ENCODE peak calls at places on chromosomes 5 and 9, in four cellular contexts. A, I, J and O are unnamed samples.
A peak's percentile ranks its signal among the peaks of the same experiment; 100 is the strongest.

GRCh38 chr5:169873642-169874041 is 106.7 kb downstream of the INSYN2B start:
- DNase-seq in A (no peak), I (no peak), J (no peak), O (peak; percentile 89)

GRCh38 chr9:14542071-14542470 is 151.2 kb downstream of the ZDHHC21 start:
- DNase-seq in I (no peak), A (no peak), J (no peak), O (no peak)

GRCh38 chr5:123429221-123429954 is 6.2 kb upstream of the CEP120 start:
- DNase-seq in I (no peak), J (no peak), A (no peak), O (no peak)

GRCh38 chr5:66633754-66634153 is 37.6 kb downstream of the MAST4 start:
- DNase-seq in A (no peak), I (no peak), J (no peak), O (no peak)

GRCh38 chr5:73448451-73449136 is at the start of gene FOXD1:
- DNase-seq in I (no peak), J (peak; percentile 78), A (no peak), O (no peak)

GRCh38 chr5:84724683-84725082 is 340.0 kb upstream of the EDIL3 start:
- DNase-seq in J (no peak), A (no peak), I (no peak), O (no peak)

GRCh38 chr5:119221330-119221729 is 134.5 kb upstream of the TNFAIP8 start:
- DNase-seq in A (no peak), J (no peak), I (no peak), O (no peak)

GRCh38 chr9:80062581-80062980 is 490.8 kb downstream of the TLE4 start:
- DNase-seq in I (no peak), J (no peak), A (no peak), O (no peak)

GRCh38 chr5:160174780-160175437 is 54.4 kb upstream of the FABP6 start:
- DNase-seq in I (no peak), J (no peak), A (no peak), O (no peak)

GRCh38 chr9:5799314-5799713 is 33.6 kb downstream of the ERMP1 start:
- DNase-seq in J (peak; percentile 43), I (no peak), A (no peak), O (no peak)

GRCh38 chr5:32714836-32715235 is 3.7 kb downstream of the NPR3 start:
- DNase-seq in J (no peak), A (no peak), I (no peak), O (no peak)

GRCh38 chr9:111828193-111828592 is 33.5 kb upstream of the SHOC1 start:
- DNase-seq in A (no peak), J (peak; percentile 10), I (no peak), O (peak; percentile 5)

GRCh38 chr9:82180711-82181110 is 192.1 kb downstream of the SPATA31D1 start:
- DNase-seq in A (no peak), J (no peak), I (no peak), O (no peak)

GRCh38 chr5:148090200-148090599 is 26.4 kb downstream of the SPINK5 start:
- DNase-seq in I (no peak), J (no peak), A (no peak), O (no peak)

GRCh38 chr5:150801117-150801927 is 22.8 kb downstream of the SMIM3 start:
- DNase-seq in J (peak; percentile 72), A (no peak), I (no peak), O (no peak)

DNA sequence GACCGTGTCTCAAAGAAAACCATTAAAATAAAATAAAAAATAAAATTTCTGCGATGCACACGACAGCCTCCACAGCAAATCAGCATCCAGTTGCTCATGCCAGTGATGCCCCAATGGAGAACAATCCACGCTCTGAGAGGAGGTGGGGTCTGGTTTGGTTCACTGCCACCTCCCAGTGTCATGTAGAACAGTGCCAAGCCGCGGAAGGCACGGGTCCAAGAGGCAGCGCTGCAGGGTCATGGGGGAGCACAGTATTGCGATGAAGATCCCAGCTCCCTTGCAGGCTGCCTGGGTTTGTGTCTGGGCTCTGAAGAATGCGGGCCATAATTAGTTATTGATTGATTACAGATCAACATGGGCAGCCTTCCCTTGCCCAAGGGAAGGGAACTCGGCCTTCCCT is 6.1 kb upstream of the CACFD1 start:
- DNase-seq in J (no peak), A (no peak), I (no peak), O (no peak)
- TF ChIP-seq SPI1 in J (no peak), A (no peak), I (no peak), O (no peak)

DNA sequence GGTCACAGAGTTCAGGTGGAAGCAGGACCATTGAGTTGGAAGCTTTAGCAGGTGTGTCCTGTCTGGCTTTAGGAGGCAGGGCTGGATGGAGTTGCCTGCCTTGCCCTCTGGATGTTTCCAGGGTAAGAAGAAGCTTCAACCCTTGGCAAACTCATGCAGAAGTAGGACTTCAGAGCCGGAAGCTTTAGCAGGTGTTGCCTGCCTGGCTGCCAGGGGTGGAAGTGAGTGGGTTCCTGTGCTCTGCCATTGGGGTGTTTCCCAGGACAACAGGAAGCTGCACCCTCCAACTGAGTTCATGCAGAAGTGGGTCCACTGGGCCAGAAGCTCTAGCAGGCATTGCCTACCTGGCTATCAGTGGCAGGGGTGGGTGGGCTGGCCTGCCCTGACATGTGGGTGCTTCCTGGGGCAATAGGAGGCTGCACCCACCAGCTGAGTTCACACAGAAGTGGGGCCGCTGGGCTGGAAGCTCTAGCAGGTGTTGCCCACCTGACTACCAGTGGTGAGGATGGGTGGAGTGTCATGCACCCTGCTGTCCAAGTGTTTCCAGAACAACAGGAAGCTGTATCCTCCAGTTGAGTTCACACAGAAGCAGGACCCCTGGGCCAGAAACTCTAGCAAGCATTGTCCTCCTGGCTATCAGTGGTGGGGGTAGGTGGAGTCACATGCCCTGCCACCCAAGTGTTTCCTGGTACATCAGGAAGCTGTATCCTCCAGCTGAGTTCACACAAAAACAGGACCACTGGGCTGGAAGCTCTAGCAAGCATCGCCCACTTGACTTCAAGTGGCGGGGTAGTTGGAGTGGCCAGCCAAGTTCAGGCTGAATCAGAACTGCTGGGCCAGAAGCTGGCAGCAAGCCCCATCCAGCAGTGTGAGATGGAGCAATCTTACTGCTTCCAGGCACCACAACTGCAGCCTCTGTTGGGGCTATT is 24.6 kb downstream of the LOX start:
- DNase-seq in I (no peak), J (no peak), A (no peak), O (no peak)
- TF ChIP-seq SPI1 in I (no peak), J (no peak), A (no peak), O (no peak)

GRCh38 chr5:143682788-143683419 is 129.1 kb upstream of the HMHB1 start:
- DNase-seq in I (no peak), A (no peak), J (no peak), O (no peak)
- TF ChIP-seq SPI1 in I (no peak), A (no peak), J (no peak), O (no peak)

DNA sequence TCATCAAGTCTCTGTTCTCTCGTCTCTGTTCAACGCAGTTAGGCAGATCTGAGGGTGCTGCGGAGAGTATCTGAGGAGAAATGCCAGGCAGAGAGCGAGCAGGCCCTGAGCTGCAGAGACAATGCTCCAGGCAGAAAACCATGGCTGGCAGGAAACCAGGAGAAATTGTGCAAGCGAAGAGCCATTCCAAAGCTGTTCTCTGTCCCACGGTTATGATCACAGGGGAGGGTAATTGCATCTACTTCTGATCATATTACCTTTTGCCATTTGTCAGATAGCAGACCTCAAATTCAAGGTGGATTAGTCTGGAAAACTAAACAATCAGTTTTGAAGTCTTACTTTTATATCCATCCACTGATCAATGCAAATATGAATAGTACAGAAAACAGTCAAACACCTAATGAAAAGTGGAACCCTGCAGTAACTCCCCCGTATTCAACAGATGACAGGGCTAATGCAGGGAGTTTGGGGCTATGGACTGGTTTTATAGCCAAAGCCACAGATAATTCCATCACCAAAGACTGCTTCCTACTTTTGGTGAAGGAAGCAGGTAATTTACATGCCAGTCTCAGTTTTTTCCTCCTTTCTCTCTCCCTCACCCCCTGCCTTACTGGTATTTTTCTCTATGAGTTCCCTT is 228.0 kb downstream of the DCP2 start:
- DNase-seq in I (no peak), A (no peak), J (no peak), O (no peak)
- TF ChIP-seq SPI1 in I (no peak), A (no peak), J (no peak), O (no peak)

DNA sequence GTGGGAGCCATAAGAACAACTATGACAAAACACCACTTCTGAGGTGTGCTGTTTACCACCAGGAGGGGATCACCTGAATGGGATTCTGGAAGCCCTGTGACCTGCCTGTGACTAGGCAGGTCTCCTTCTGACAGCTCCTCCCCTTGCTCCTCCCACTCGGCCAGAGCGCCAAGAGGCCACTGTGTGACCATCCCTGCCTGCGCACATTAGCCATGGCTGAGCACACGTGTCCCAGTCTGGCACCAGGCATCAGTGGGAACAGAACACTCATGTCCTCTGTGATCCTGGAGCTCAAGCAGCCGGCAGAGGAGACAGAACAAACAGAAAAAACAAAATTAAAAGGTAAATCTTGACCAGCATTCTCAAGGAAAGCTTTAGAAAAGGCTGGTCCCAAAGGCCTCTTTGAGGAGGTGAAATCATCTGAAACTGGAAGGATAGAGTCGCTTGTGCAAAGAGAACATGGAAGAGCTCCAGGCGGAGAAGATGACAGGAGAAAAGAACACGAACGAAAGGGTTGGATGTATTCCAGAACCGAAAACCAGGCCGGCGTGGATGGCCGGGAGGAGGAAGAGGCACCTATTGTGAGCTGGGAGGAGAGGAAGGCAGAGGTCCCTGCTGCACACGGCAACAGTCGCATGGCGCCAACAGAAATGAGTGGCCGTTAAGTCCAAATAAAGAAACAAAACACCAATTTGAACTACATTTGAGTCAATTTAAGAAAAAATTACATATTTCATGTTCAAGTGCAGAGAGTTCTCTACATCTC is 5.1 kb downstream of the MED10 start:
- DNase-seq in A (no peak), I (no peak), J (peak; percentile 26), O (no peak)
- TF ChIP-seq SPI1 in A (no peak), I (no peak), J (no peak), O (no peak)

GRCh38 chr5:176888865-176889165 is 10.3 kb downstream of the HK3 start:
- DNase-seq in J (no peak), A (no peak), I (no peak), O (no peak)

GRCh38 chr5:176886336-176887251 is 12.6 kb downstream of the HK3 start:
- DNase-seq in I (no peak), A (no peak), J (no peak), O (peak; percentile 49)

GRCh38 chr5:176889321-176890280 is 9.5 kb downstream of the HK3 start:
- DNase-seq in A (no peak), I (no peak), J (no peak), O (no peak)

GRCh38 chr5:176887252-176887849 is 11.8 kb downstream of the HK3 start:
- DNase-seq in A (no peak), I (no peak), J (no peak), O (no peak)

GRCh38 chr5:176888016-176888864 is 10.9 kb downstream of the HK3 start:
- DNase-seq in I (no peak), J (no peak), A (no peak), O (no peak)
- TF ChIP-seq SPI1 in I (no peak), J (no peak), A (no peak), O (no peak)

GRCh38 chr9:36318212-36318802 is 60.1 kb upstream of the GNE start:
- DNase-seq in J (no peak), I (no peak), A (no peak), O (no peak)

GRCh38 chr9:36316049-36316448 is 57.8 kb upstream of the GNE start:
- DNase-seq in A (no peak), J (no peak), I (no peak), O (no peak)

GRCh38 chr9:36315283-36315682 is 57.0 kb upstream of the GNE start:
- DNase-seq in I (no peak), A (no peak), J (no peak), O (no peak)

GRCh38 chr9:36317766-36318165 is 59.5 kb upstream of the GNE start:
- DNase-seq in J (no peak), I (no peak), A (no peak), O (no peak)

GRCh38 chr9:36316629-36317317 is 58.5 kb upstream of the GNE start:
- DNase-seq in A (no peak), J (no peak), I (no peak), O (no peak)
- TF ChIP-seq SPI1 in A (no peak), J (no peak), I (no peak), O (no peak)